ENCODE peak calls at places on chromosomes 7 and 10, in five cellular contexts. One of them, this sample, is unnamed.

GRCh38 chr10:96998329-96998888 is 166.3 kb downstream of the LCOR start:
- DNase-seq in breast epithelium: no peak
- DNase-seq in glutamatergic neuron: no peak
- DNase-seq in thoracic aorta: no peak
- DNase-seq in left ventricle myocardium inferior: no peak
- DNase-seq in this sample: peak

GRCh38 chr10:113187066-113187777 is 237.2 kb downstream of the TCF7L2 start:
- DNase-seq in breast epithelium: no peak
- DNase-seq in left ventricle myocardium inferior: peak
- DNase-seq in glutamatergic neuron: no peak
- DNase-seq in thoracic aorta: no peak
- DNase-seq in this sample: peak

GRCh38 chr7:1397491-1398327 is 61.6 kb downstream of the MICALL2 start:
- DNase-seq in left ventricle myocardium inferior: no peak
- DNase-seq in thoracic aorta: no peak
- DNase-seq in breast epithelium: no peak
- DNase-seq in glutamatergic neuron: no peak
- DNase-seq in this sample: peak

GRCh38 chr10:61750943-61751471 is 88.3 kb downstream of the CABCOCO1 start:
- DNase-seq in breast epithelium: peak
- DNase-seq in glutamatergic neuron: peak
- DNase-seq in thoracic aorta: no peak
- DNase-seq in left ventricle myocardium inferior: peak
- DNase-seq in this sample: peak

GRCh38 chr7:126803060-126803665 is 449.6 kb downstream of the GRM8 start:
- DNase-seq in glutamatergic neuron: peak
- DNase-seq in left ventricle myocardium inferior: no peak
- DNase-seq in breast epithelium: peak
- DNase-seq in thoracic aorta: no peak
- DNase-seq in this sample: peak

GRCh38 chr7:32070406-32071360 is at the start of gene PDE1C:
- DNase-seq in breast epithelium: no peak
- DNase-seq in thoracic aorta: no peak
- DNase-seq in left ventricle myocardium inferior: peak
- DNase-seq in glutamatergic neuron: peak
- DNase-seq in this sample: no peak

GRCh38 chr7:1532456-1533254 is 2.2 kb downstream of the MAFK start:
- DNase-seq in breast epithelium: peak
- DNase-seq in thoracic aorta: peak
- DNase-seq in left ventricle myocardium inferior: peak
- DNase-seq in glutamatergic neuron: no peak
- DNase-seq in this sample: peak

GRCh38 chr10:86673216-86673826 is 5.0 kb downstream of the LDB3 start:
- DNase-seq in thoracic aorta: no peak
- DNase-seq in glutamatergic neuron: peak
- DNase-seq in breast epithelium: no peak
- DNase-seq in left ventricle myocardium inferior: no peak
- DNase-seq in this sample: no peak

GRCh38 chr7:99919814-99920618 is 686 bp upstream of the TRIM4 start:
- DNase-seq in thoracic aorta: no peak
- DNase-seq in glutamatergic neuron: no peak
- DNase-seq in left ventricle myocardium inferior: no peak
- DNase-seq in breast epithelium: no peak
- DNase-seq in this sample: no peak

GRCh38 chr10:77421576-77421975 is 216.0 kb downstream of the KCNMA1 start:
- DNase-seq in thoracic aorta: no peak
- DNase-seq in breast epithelium: no peak
- DNase-seq in left ventricle myocardium inferior: no peak
- DNase-seq in glutamatergic neuron: no peak
- DNase-seq in this sample: no peak

GRCh38 chr7:144391823-144392255 is 11.7 kb downstream of the NOBOX start:
- DNase-seq in left ventricle myocardium inferior: no peak
- DNase-seq in thoracic aorta: no peak
- DNase-seq in breast epithelium: no peak
- DNase-seq in glutamatergic neuron: no peak
- DNase-seq in this sample: peak

GRCh38 chr7:83976302-83976701 is 218.3 kb downstream of the SEMA3A start:
- DNase-seq in thoracic aorta: no peak
- DNase-seq in breast epithelium: no peak
- DNase-seq in glutamatergic neuron: no peak
- DNase-seq in left ventricle myocardium inferior: no peak
- DNase-seq in this sample: peak

GRCh38 chr10:112532053-112532658 is 85.1 kb downstream of the VTI1A start:
- DNase-seq in left ventricle myocardium inferior: no peak
- DNase-seq in glutamatergic neuron: no peak
- DNase-seq in thoracic aorta: no peak
- DNase-seq in breast epithelium: no peak
- DNase-seq in this sample: no peak

GRCh38 chr10:64096941-64097340 is 575.7 kb downstream of the REEP3 start:
- DNase-seq in left ventricle myocardium inferior: no peak
- DNase-seq in thoracic aorta: no peak
- DNase-seq in breast epithelium: peak
- DNase-seq in glutamatergic neuron: no peak
- DNase-seq in this sample: no peak

GRCh38 chr7:150442811-150443210 is 7.6 kb upstream of the GIMAP8 start:
- DNase-seq in left ventricle myocardium inferior: no peak
- DNase-seq in thoracic aorta: no peak
- DNase-seq in glutamatergic neuron: no peak
- DNase-seq in breast epithelium: no peak
- DNase-seq in this sample: no peak

GRCh38 chr7:152860302-152860701 is 100.8 kb downstream of the ACTR3B start:
- DNase-seq in breast epithelium: no peak
- DNase-seq in thoracic aorta: no peak
- DNase-seq in left ventricle myocardium inferior: no peak
- DNase-seq in glutamatergic neuron: no peak
- DNase-seq in this sample: no peak
- TF ChIP-seq CTCF in breast epithelium: no peak
- TF ChIP-seq CTCF in thoracic aorta: no peak
- TF ChIP-seq CTCF in left ventricle myocardium inferior: no peak
- TF ChIP-seq CTCF in glutamatergic neuron: no peak
- TF ChIP-seq CTCF in this sample: no peak

GRCh38 chr10:116689744-116690143 is 52.6 kb downstream of the HSPA12A start:
- DNase-seq in glutamatergic neuron: no peak
- DNase-seq in breast epithelium: no peak
- DNase-seq in left ventricle myocardium inferior: no peak
- DNase-seq in thoracic aorta: no peak
- DNase-seq in this sample: no peak

GRCh38 chr10:116689096-116689495 is 53.3 kb downstream of the HSPA12A start:
- DNase-seq in thoracic aorta: no peak
- DNase-seq in glutamatergic neuron: no peak
- DNase-seq in left ventricle myocardium inferior: no peak
- DNase-seq in breast epithelium: no peak
- DNase-seq in this sample: no peak

GRCh38 chr10:116691544-116692126 is 50.7 kb downstream of the HSPA12A start:
- DNase-seq in breast epithelium: no peak
- DNase-seq in thoracic aorta: no peak
- DNase-seq in glutamatergic neuron: no peak
- DNase-seq in left ventricle myocardium inferior: peak
- DNase-seq in this sample: no peak

GRCh38 chr10:116691079-116691398 is 51.3 kb downstream of the HSPA12A start:
- DNase-seq in thoracic aorta: no peak
- DNase-seq in glutamatergic neuron: no peak
- DNase-seq in left ventricle myocardium inferior: no peak
- DNase-seq in breast epithelium: no peak
- DNase-seq in this sample: no peak

DNA sequence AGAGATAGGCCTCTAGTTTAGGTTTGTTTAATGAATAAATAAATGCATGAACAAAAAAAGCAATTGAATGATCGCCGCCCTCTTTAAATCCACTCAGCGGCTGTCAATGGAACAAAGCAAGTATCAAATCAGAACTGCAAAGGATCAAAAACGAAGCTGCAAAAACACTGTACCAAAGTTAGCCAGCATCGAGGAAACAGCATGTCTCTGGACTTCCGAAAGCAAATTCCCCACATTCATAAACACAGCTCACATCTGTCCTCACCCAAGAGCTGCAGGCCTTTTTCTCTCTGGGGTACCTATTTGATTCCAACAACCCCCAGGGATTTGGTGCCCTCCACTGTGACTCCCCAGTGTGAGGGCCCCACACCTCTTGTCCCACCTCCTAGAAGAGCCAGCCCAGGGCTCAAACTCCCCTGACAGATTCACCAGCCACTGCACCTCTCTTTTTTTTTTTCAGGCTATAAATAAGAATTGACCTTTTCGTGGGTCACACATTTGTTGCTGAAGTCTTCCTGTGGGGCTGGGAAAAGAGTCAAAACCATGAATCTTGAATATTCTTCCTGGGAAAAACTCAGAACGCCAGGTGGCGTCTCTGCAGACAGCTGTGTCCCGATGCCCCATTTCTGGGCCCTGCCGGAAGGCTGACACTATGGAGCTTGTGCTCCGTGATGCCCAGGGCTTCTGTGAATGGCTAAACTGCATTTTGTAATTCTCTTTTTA is 51.8 kb downstream of the HSPA12A start:
- DNase-seq in left ventricle myocardium inferior: no peak
- DNase-seq in thoracic aorta: no peak
- DNase-seq in glutamatergic neuron: peak
- DNase-seq in breast epithelium: no peak
- DNase-seq in this sample: no peak
- TF ChIP-seq CTCF in left ventricle myocardium inferior: peak
- TF ChIP-seq CTCF in thoracic aorta: peak
- TF ChIP-seq CTCF in glutamatergic neuron: peak
- TF ChIP-seq CTCF in breast epithelium: no peak
- TF ChIP-seq CTCF in this sample: no peak

DNA sequence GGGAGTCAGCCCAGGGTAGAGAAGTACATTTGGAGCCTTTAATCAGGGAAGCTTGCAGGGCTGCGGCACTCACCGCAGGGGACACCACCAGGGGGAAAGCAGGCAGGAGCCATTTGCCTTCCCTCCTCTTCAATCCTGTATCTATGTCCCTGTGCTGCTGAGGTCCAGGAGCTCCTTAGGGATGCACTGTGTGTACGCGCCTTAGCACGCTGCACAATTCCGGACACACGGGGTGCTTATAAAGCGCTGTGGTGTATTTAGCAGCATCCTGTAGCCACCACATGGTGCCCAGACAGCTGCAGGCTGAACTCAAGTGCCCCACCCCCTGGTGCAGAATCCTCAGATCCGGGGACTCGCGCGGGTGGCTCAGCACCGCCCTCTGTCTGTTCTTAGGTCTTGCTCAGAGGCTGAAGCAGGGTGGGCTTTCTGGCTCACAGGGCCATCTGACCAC is 421.4 kb downstream of the SDK1 start:
- DNase-seq in glutamatergic neuron: peak
- DNase-seq in left ventricle myocardium inferior: peak
- DNase-seq in breast epithelium: no peak
- DNase-seq in thoracic aorta: no peak
- DNase-seq in this sample: no peak
- TF ChIP-seq CTCF in glutamatergic neuron: peak
- TF ChIP-seq CTCF in left ventricle myocardium inferior: peak
- TF ChIP-seq CTCF in breast epithelium: no peak
- TF ChIP-seq CTCF in thoracic aorta: peak
- TF ChIP-seq CTCF in this sample: no peak

DNA sequence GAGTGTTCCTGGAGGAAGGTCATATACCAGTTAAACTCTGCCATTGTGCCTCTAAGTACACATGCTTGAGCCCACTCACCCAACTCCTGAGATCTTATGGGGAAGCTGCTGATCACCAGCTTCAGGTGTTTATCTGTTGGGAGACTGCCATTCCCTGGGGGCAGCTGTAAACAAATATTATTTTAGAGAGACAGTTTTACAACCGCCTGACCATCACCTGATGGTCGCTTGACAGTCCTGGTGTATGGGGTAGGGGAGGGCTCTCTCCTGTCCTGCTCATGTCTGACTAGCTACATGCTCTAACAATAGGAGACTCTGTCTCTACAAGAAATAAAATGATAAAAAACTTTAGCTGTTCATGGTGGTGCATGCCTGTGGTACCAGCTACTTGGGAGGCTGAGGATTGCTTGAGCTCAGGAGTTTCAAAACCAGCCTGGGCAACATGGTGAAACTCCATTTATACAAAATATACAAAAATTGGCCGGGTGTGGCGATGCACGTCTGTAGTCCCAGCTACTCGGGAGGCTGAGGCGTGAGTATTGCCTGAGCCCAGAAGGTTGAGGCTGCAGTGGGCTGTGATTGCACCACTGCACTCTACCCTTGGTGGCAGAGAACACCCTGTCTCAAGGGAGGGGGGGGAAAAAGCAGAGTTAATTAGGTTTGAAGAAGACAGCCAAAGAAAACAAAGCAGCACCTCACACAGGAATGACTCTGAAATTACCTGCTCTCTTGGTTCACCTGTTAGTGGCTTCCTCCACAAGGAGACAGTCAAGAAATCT is 109.8 kb downstream of the EEPD1 start:
- DNase-seq in glutamatergic neuron: no peak
- DNase-seq in left ventricle myocardium inferior: no peak
- DNase-seq in thoracic aorta: no peak
- DNase-seq in breast epithelium: no peak
- DNase-seq in this sample: no peak
- TF ChIP-seq CTCF in glutamatergic neuron: no peak
- TF ChIP-seq CTCF in left ventricle myocardium inferior: no peak
- TF ChIP-seq CTCF in thoracic aorta: no peak
- TF ChIP-seq CTCF in breast epithelium: no peak
- TF ChIP-seq CTCF in this sample: no peak

GRCh38 chr7:26560857-26561256 is 269.2 kb downstream of the SNX10 start:
- DNase-seq in breast epithelium: no peak
- DNase-seq in left ventricle myocardium inferior: no peak
- DNase-seq in thoracic aorta: no peak
- DNase-seq in glutamatergic neuron: no peak
- DNase-seq in this sample: no peak

GRCh38 chr7:26567263-26567662 is 275.6 kb downstream of the SNX10 start:
- DNase-seq in breast epithelium: no peak
- DNase-seq in left ventricle myocardium inferior: no peak
- DNase-seq in thoracic aorta: no peak
- DNase-seq in glutamatergic neuron: no peak
- DNase-seq in this sample: no peak

GRCh38 chr7:26562841-26563240 is 271.2 kb downstream of the SNX10 start:
- DNase-seq in thoracic aorta: no peak
- DNase-seq in glutamatergic neuron: no peak
- DNase-seq in breast epithelium: no peak
- DNase-seq in left ventricle myocardium inferior: no peak
- DNase-seq in this sample: no peak
- TF ChIP-seq CTCF in thoracic aorta: no peak
- TF ChIP-seq CTCF in glutamatergic neuron: peak
- TF ChIP-seq CTCF in breast epithelium: no peak
- TF ChIP-seq CTCF in left ventricle myocardium inferior: no peak
- TF ChIP-seq CTCF in this sample: peak

GRCh38 chr7:3482147-3482921 is 181.3 kb downstream of the SDK1 start:
- DNase-seq in left ventricle myocardium inferior: no peak
- DNase-seq in glutamatergic neuron: peak
- DNase-seq in thoracic aorta: no peak
- DNase-seq in breast epithelium: no peak
- DNase-seq in this sample: peak
- TF ChIP-seq CTCF in left ventricle myocardium inferior: peak
- TF ChIP-seq CTCF in glutamatergic neuron: peak
- TF ChIP-seq CTCF in thoracic aorta: no peak
- TF ChIP-seq CTCF in breast epithelium: no peak
- TF ChIP-seq CTCF in this sample: peak

GRCh38 chr10:122981066-122981464 is 864 bp downstream of the PSTK start:
- DNase-seq in glutamatergic neuron: no peak
- DNase-seq in thoracic aorta: no peak
- DNase-seq in left ventricle myocardium inferior: no peak
- DNase-seq in breast epithelium: no peak
- DNase-seq in this sample: peak
- TF ChIP-seq CTCF in glutamatergic neuron: peak
- TF ChIP-seq CTCF in thoracic aorta: peak
- TF ChIP-seq CTCF in left ventricle myocardium inferior: peak
- TF ChIP-seq CTCF in breast epithelium: peak
- TF ChIP-seq CTCF in this sample: peak

This sample was measured in MCF 10A.